ENCODE peak calls at places on chromosome 15, in five cellular contexts. Q is ovary, E is stomach, R is sigmoid colon, B is GM12878. P is an unnamed sample. For H3K27me3, the result is how much of the 10 kb centered on the place peaks cover.

GRCh38 chr15:64396790-64397189 is 9.2 kb downstream of the TRIP4 start:
- DNase-seq in B (no peak), Q (no peak), E (no peak), R (no peak), P (no peak)

GRCh38 chr15:90674476-90674875 is 42.7 kb upstream of the BLM start:
- DNase-seq in B (no peak), E (no peak), R (no peak), Q (no peak), P (no peak)

GRCh38 chr15:81531141-81531592 is 157.2 kb upstream of the TMC3 start:
- DNase-seq in R (no peak), Q (no peak), B (no peak), E (no peak), P (no peak)

GRCh38 chr15:91067026-91067425 is 33.0 kb upstream of the SV2B start:
- DNase-seq in B (no peak), R (no peak), Q (no peak), E (no peak), P (no peak)

GRCh38 chr15:31396881-31397560 is 70.4 kb downstream of the KLF13 start:
- DNase-seq in R (peak), E (peak), Q (peak), B (no peak), P (peak)

GRCh38 chr15:47801522-47801921 is 84.2 kb downstream of the SEMA6D start:
- DNase-seq in R (no peak), B (no peak), Q (no peak), E (no peak), P (no peak)

GRCh38 chr15:52144656-52145055 is 32.1 kb upstream of the BCL2L10 start:
- DNase-seq in R (no peak), Q (no peak), E (no peak), B (no peak), P (no peak)

GRCh38 chr15:51801391-51801835 is 28.0 kb upstream of the TMOD3 start:
- DNase-seq in R (no peak), E (no peak), Q (no peak), B (no peak), P (no peak)

GRCh38 chr15:69463182-69463756 is 10.7 kb downstream of the RPLP1 start:
- DNase-seq in Q (no peak), E (no peak), R (no peak), B (no peak), P (no peak)

GRCh38 chr15:40151499-40151898 is 9.4 kb upstream of the BUB1B start:
- DNase-seq in E (no peak), Q (no peak), R (no peak), B (no peak), P (no peak)

GRCh38 chr15:37837276-37837675 is 97.2 kb upstream of the TMCO5A start:
- DNase-seq in E (no peak), Q (no peak), B (no peak), R (no peak), P (no peak)

GRCh38 chr15:101533371-101534140 is 44.0 kb upstream of the PCSK6 start:
- DNase-seq in R (peak), E (no peak), B (no peak), Q (no peak), P (no peak)

GRCh38 chr15:33098082-33099058 is 96.1 kb downstream of the FMN1 start:
- DNase-seq in E (no peak), B (no peak), Q (no peak), R (no peak), P (no peak)

GRCh38 chr15:101371081-101371480 is 76.0 kb upstream of the SNRPA1 start:
- DNase-seq in B (no peak), E (no peak), Q (no peak), R (no peak), P (no peak)

DNA sequence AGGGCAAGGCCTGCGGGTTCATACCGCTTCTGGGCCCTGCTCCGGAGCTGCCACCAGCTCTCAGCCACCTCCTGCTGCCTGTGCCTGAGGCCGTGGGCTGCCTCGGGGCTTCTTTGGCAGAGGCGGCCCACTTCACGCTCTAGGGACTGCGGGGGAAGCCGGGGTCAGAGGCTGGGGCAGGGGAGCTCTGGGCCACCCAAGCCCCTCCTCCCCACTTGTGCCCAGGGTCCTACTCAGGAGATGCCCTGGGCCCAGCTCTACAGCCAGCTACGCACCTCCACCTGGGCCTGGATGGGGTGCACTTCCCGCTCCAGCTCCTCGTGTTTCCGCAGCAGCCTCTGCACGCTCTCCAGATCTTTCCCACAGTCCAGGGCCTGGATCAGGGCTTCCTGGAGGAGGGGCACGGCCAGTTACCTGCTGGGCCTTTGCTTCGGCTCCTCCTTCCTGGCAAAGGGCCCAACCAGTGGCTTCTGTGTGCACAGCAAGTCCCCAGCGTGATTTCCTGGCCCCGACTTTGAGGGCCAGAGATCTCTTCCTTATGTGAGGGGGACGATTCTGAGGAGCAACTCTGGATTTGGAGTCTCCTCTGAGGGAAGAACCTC is 24.0 kb downstream of the PLA2G4B start:
- DNase-seq in Q (no peak), E (peak), B (no peak), R (no peak), P (no peak)
- TF ChIP-seq EP300 in Q (no peak), E (no peak), B (no peak), R (no peak), P (no peak)

DNA sequence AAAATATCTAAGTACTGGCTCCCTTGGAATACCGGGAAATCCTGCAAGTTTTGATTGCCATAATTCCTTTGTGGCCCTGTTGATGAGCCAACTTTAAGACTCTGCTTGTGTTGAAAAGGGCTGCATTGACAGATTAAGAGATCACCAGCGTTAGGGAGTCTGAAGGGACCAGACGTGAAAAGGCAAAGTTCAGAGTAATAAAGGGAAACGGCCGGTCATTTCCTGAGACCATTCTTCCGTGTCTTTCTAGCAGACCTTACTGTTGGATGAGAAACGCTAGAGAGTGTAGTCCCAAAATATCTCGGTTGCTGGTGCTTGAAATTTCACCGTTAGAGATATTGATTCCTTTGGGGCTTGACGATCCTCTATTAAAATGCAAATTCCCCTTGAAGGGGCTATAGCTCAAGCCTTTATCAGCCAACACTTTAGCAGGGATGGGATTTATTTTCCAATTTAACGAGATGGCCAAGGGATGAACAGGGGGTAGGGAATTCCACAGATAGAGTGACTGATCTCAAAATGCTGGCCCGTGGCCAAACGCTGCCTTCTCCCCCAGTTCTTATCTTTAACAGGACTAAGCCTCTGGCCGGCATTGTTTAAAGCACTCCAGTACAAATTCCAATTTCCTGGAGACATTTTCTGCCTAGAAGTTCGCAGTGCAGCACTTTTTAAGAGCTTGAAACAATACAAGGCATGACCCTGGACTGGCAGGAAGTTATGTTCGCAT is 250.4 kb downstream of the TJP1 start:
- DNase-seq in B (no peak), Q (no peak), R (no peak), E (no peak), P (no peak)
- H3K27me3 ChIP-seq in B (under half), Q (under half), R (under half), E (half or more), P (under half)

DNA sequence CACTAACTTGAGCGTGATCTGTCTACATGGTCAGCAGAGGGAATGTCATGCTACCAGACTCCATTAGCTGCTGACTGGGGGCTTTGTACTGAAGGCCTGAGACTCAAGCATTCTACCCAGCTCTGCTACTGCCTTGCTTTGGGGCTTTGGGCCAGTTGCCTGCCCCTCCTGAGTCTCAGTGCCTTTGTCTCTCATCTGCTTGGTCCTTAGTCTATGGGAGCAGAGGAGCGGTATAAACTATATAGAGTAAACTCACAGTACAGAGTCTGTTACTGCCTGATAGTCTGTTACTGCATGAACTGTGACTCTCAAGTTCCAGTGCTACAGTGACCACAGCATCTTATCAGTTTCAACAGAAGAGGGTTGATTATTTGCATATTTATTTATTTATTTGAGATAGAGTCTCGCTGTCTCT is 38.5 kb upstream of the C15orf39 start:
- DNase-seq in Q (no peak), E (no peak), R (no peak), B (no peak), P (no peak)
- TF ChIP-seq EP300 in Q (no peak), E (no peak), R (no peak), B (no peak), P (no peak)

DNA sequence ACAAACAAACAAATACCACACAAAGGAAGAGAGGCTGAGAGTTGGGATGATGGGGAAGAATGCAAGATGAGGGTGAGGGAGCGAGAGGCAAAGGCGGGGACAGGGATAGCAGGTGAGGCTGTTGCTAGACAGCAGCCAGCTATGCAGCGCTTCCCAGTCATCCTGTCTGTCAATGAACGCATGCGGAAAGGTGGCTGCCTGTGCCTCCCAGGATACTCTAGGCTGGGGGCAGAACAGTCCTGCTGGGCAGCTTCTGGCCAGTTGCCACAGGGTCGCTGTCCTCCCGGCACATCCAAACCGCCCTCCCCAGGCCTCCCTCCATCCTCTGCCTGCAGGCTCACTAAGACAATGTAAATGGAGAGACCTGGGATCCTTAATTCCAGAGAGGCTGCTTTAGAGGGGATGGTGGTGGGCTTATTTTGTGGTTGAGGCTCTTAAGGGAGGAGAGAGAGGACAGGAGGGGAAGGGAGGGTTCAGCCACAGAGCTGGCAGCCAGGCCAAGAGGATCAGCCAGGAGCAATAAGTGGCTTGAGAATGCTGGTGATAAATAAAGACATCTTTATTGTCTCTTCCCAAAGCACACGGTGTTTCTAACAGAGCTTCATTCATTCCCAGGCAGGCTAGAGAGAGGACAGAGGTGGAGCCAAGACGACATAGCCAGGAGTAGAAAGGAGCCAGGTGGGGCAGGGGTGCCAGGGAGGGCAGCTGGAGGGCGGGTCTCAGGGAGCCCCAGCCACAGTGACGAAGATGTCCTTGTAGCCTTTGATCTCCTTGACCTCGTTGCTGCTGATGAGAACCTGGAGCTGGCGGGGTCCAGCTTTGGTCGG is 9.2 kb upstream of the TGM5 start:
- DNase-seq in Q (no peak), B (no peak), E (no peak), R (no peak), P (no peak)
- H3K27me3 ChIP-seq in Q (under half), B (under half), E (under half), R (under half), P (under half)

GRCh38 chr15:49855917-49856637 is 235.2 kb downstream of the DTWD1 start:
- DNase-seq in B (no peak), E (no peak), R (no peak), Q (no peak), P (no peak)
- TF ChIP-seq EP300 in B (no peak), E (peak), R (no peak), Q (peak), P (peak)

DNA sequence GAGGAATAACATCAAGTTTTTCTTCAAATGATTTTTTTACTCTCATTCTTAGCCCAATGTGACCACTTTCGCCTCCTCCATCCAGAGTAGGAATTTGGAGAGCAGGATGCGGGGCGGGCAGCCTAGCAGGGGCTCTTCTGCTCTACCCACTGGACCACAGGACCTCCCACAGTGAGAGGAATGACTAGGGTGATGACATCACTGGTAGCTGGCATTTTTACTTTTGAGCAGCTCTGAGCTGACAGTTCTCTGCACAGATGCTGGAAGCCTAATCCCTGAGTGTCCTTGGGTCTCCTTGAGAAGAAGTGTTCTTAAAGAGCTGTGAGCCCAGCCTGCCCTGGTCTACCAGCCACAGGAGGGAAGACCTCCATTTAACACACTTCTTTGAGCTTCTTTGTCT is 1.4 kb upstream of the HCN4 start:
- DNase-seq in E (no peak), R (no peak), B (no peak), Q (no peak), P (no peak)
- H3K27me3 ChIP-seq in E (half or more), R (under half), B (under half), Q (under half), P (under half)

GRCh38 chr15:85475317-85475701 is 94.9 kb downstream of the AKAP13 start:
- DNase-seq in B (peak), E (no peak), R (no peak), Q (no peak), P (no peak)

GRCh38 chr15:85474700-85475316 is 94.4 kb downstream of the AKAP13 start:
- DNase-seq in R (no peak), E (no peak), B (peak), Q (no peak), P (no peak)

GRCh38 chr15:85472349-85472748 is 91.9 kb downstream of the AKAP13 start:
- DNase-seq in B (no peak), E (no peak), R (no peak), Q (no peak), P (no peak)

GRCh38 chr15:85475711-85476110 is 95.3 kb downstream of the AKAP13 start:
- DNase-seq in Q (no peak), B (no peak), R (no peak), E (no peak), P (no peak)

DNA sequence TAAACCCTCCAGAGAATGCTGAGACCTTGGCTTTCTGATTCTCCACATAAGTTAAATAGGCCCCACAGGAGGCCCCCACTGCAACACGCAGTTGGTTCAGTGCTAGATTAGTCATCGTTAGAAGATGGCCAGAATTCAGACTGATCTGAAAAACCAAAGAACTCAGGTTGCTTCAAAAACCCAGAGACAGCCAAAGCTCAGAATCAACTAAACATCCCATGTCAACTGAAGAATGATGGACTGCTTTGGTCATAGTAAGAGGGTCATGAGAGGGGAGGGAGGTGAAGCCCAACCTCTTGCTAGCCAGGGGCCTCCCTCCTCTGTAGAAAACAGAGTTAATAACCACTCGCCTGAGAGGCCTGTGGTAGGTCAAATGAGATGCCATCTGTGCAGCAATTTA is 93.1 kb downstream of the AKAP13 start:
- DNase-seq in E (no peak), R (no peak), B (no peak), Q (no peak), P (no peak)
- TF ChIP-seq EP300 in E (no peak), R (no peak), B (no peak), Q (no peak), P (no peak)

GRCh38 chr15:99132122-99132521 is 27.2 kb downstream of the SYNM start:
- DNase-seq in B (no peak), R (no peak), Q (no peak), E (no peak), P (no peak)
- H3K27me3 ChIP-seq in B (under half), R (under half), Q (under half), E (under half), P (under half)

GRCh38 chr15:67788986-67789385 is 36.3 kb upstream of the SKOR1 start:
- DNase-seq in E (no peak), B (no peak), R (no peak), Q (no peak), P (no peak)
- TF ChIP-seq EP300 in E (no peak), B (no peak), R (no peak), Q (no peak), P (no peak)

GRCh38 chr15:66095871-66096710 is 157.5 kb downstream of the MEGF11 start:
- DNase-seq in E (no peak), Q (no peak), R (peak), B (no peak), P (no peak)
- H3K27me3 ChIP-seq in E (under half), Q (under half), R (under half), B (under half), P (under half)